ENCODE peak calls at places on chromosomes 3 and 15, in six cellular contexts. T is AG04450, V is A549, S is fibroblast of mammary gland, H is heart left ventricle, F is cardiac muscle cell. R is an unnamed sample.

GRCh38 chr3:59798372-59799086 is 748.7 kb upstream of the CFAP20DC start:
- DNase-seq in T (no peak), V (no peak), S (no peak), H (no peak), F (no peak), R (no peak)

GRCh38 chr3:128787256-128788253 is 61.6 kb downstream of the RAB7A start:
- DNase-seq in T (no peak), V (peak), S (peak), H (no peak), F (no peak), R (peak)

GRCh38 chr15:73386238-73386637 is 17.5 kb upstream of the HCN4 start:
- DNase-seq in T (no peak), V (no peak), S (no peak), H (no peak), F (no peak), R (no peak)

GRCh38 chr15:59636184-59636583 is 21.1 kb downstream of the GTF2A2 start:
- DNase-seq in T (no peak), V (no peak), S (no peak), H (no peak), F (no peak), R (no peak)

GRCh38 chr3:37462452-37462851 is 288.1 kb upstream of the LRRFIP2 start:
- DNase-seq in T (no peak), V (no peak), S (no peak), H (no peak), F (no peak), R (no peak)

GRCh38 chr15:87986786-87987185 is 269.8 kb downstream of the NTRK3 start:
- DNase-seq in T (no peak), V (no peak), S (no peak), H (no peak), F (no peak), R (no peak)

GRCh38 chr3:125023833-125024560 is 31.8 kb downstream of the HEG1 start:
- DNase-seq in T (no peak), V (no peak), S (no peak), H (no peak), F (no peak), R (no peak)

GRCh38 chr15:66138096-66138783 is 115.3 kb downstream of the MEGF11 start:
- DNase-seq in T (no peak), V (no peak), S (no peak), H (peak), F (peak), R (no peak)

GRCh38 chr3:193744822-193745684 is 152.0 kb downstream of the OPA1 start:
- DNase-seq in T (no peak), V (no peak), S (peak), H (no peak), F (peak), R (no peak)

GRCh38 chr15:41671656-41672636 is 11.7 kb downstream of the MGA start:
- DNase-seq in T (no peak), V (no peak), S (no peak), H (no peak), F (no peak), R (no peak)

GRCh38 chr3:72151465-72152238 is 366.7 kb upstream of the PROK2 start:
- DNase-seq in T (no peak), V (no peak), S (no peak), H (no peak), F (no peak), R (no peak)

GRCh38 chr15:44489464-44489863 is 47.5 kb upstream of the EIF3J start:
- DNase-seq in T (peak), V (peak), S (peak), H (no peak), F (no peak), R (peak)

GRCh38 chr15:62809106-62809967 is 233.2 kb upstream of the TPM1 start:
- DNase-seq in T (peak), V (no peak), S (peak), H (no peak), F (no peak), R (peak)

GRCh38 chr15:32706704-32707103 is 11.1 kb upstream of the GREM1 start:
- DNase-seq in T (no peak), V (no peak), S (peak), H (no peak), F (no peak), R (peak)

GRCh38 chr3:194078046-194078445 is 57.9 kb upstream of the HES1 start:
- DNase-seq in T (no peak), V (no peak), S (no peak), H (no peak), F (no peak), R (no peak)

GRCh38 chr3:123447749-123448502 is 964 bp downstream of the ADCY5 start:
- DNase-seq in T (no peak), V (no peak), S (no peak), H (no peak), F (peak), R (no peak)

GRCh38 chr3:4426782-4427344 is 40.2 kb downstream of the SUMF1 start:
- DNase-seq in T (peak), V (peak), S (peak), H (peak), F (peak), R (peak)

GRCh38 chr3:176755552-176755951 is 441.7 kb downstream of the TBL1XR1 start:
- DNase-seq in T (no peak), V (no peak), S (no peak), H (no peak), F (no peak), R (no peak)

GRCh38 chr3:24389108-24390090 is 105.3 kb downstream of the THRB start:
- DNase-seq in T (no peak), V (no peak), S (no peak), H (no peak), F (no peak), R (no peak)

GRCh38 chr15:86553116-86553515 is 473.4 kb downstream of the AGBL1 start:
- DNase-seq in T (no peak), V (peak), S (no peak), H (no peak), F (no peak), R (no peak)

GRCh38 chr3:139572847-139573672 is 33.5 kb upstream of the RBP1 start:
- DNase-seq in T (no peak), V (no peak), S (no peak), H (no peak), F (no peak), R (peak)

GRCh38 chr3:139227165-139227564 is 116.7 kb upstream of the MRPS22 start:
- DNase-seq in T (no peak), V (no peak), S (no peak), H (peak), F (peak), R (peak)

GRCh38 chr3:170700054-170700404 is 114.2 kb upstream of the SLC7A14 start:
- DNase-seq in T (no peak), V (no peak), S (no peak), H (no peak), F (no peak), R (no peak)

GRCh38 chr15:48861813-48862431 is 16.0 kb upstream of the EID1 start:
- DNase-seq in T (no peak), V (peak), S (peak), H (peak), F (peak), R (peak)

GRCh38 chr3:143184098-143184497 is 64.5 kb downstream of the CHST2 start:
- DNase-seq in T (no peak), V (no peak), S (no peak), H (no peak), F (no peak), R (no peak)

GRCh38 chr15:66472176-66472999 is 25.2 kb downstream of the SNAPC5 start:
- DNase-seq in T (no peak), V (no peak), S (peak), H (no peak), F (peak), R (peak)

GRCh38 chr3:31729573-31729972 is 196.8 kb downstream of the STT3B start:
- DNase-seq in T (no peak), V (peak), S (no peak), H (no peak), F (no peak), R (no peak)

GRCh38 chr3:45311327-45311726 is 77.0 kb upstream of the LARS2 start:
- DNase-seq in T (no peak), V (no peak), S (no peak), H (no peak), F (no peak), R (no peak)

GRCh38 chr3:50525987-50526386 is 22.6 kb upstream of the CACNA2D2 start:
- DNase-seq in T (no peak), V (peak), S (peak), H (no peak), F (peak), R (peak)

GRCh38 chr3:76134166-76134565 is 348.8 kb upstream of the ZNF717 start:
- DNase-seq in T (no peak), V (no peak), S (peak), H (no peak), F (no peak), R (no peak)

GRCh38 chr3:58776231-58776630 is 109.7 kb upstream of the FAM3D start:
- DNase-seq in T (no peak), V (peak), S (peak), H (no peak), F (no peak), R (no peak)

GRCh38 chr15:89912145-89912673 is 543 bp downstream of the ARPIN start:
- DNase-seq in T (no peak), V (peak), S (peak), H (peak), F (peak), R (peak)

GRCh38 chr15:100922192-100923040 is 3.3 kb downstream of the LRRK1 start:
- DNase-seq in T (no peak), V (no peak), S (no peak), H (no peak), F (no peak), R (no peak)

DNA sequence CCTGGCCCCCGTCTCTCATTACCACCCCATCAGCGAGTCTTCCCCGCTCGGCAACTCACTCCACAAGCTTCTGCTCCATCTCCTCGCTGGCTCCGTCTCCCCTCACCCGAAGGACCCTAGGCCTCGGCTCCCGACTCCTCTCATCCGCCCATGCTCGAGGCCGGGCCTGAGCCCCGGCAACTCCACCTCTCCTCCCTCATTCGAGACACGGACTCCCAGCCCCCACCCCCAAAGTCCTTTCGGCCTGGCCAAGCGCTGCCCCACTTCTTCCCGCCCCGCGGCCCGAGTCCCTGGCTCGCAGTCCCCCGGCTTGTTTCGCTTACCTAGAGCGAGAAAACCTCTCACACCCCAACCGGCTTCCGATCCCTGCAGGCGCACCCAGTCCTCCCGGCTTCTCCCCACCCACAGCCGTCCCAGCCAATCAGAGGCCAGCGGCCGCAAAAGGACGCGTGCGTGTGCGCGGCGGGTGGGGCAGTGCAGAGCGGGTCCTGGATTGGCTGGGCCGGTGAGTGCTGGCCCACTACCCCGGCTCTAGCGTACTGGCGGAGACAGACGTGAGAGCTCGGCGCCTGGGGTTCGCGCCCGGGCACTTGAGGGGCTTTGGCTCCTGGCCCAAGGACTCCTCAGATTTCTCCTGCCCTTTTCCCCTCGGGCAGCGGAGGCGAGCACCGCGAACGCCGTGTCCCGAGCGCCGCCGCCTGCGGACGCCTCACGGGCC is at the start of gene HIGD1A:
- DNase-seq in T (peak), V (peak), S (peak), H (peak), F (peak), R (peak)
- H3K4me3 ChIP-seq in T (peak), V (peak), S (peak), H (peak), F (peak), R (peak)

DNA sequence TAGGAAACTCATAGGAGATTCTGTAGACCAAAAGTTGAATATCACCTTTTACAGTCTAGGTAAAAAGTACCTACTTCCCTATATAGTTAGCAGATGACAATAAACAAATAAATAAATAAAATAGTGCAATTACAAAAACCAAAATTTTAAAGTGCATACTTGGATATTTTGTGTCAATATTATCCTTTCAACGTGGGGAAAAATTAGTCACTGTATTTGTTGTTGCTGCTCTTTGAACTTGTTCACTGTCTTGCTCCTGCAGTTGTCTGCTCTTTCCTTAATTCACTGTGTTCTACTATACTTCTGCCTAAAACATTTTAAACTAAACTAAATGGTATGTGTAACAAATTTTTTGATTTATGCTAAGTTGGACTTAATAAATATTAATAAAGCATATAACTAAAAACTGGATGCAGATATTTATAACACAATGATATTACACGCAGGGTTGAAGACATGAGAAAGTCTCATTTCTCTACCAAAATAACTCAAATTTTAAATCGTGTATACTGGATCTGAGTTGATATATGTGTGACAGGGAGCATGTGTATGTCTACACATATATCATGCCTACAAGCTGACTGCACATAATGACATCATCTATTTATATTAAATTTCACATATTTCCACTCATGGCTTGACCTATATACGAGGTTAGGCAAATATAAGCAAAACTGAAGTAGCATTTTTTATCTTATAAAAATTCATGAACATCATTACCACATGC is 888.8 kb downstream of the ROBO1 start:
- DNase-seq in T (no peak), V (no peak), S (no peak), H (no peak), F (no peak), R (no peak)
- TF ChIP-seq CTCF in T (no peak), V (no peak), S (no peak), H (no peak), F (no peak), R (no peak)

DNA sequence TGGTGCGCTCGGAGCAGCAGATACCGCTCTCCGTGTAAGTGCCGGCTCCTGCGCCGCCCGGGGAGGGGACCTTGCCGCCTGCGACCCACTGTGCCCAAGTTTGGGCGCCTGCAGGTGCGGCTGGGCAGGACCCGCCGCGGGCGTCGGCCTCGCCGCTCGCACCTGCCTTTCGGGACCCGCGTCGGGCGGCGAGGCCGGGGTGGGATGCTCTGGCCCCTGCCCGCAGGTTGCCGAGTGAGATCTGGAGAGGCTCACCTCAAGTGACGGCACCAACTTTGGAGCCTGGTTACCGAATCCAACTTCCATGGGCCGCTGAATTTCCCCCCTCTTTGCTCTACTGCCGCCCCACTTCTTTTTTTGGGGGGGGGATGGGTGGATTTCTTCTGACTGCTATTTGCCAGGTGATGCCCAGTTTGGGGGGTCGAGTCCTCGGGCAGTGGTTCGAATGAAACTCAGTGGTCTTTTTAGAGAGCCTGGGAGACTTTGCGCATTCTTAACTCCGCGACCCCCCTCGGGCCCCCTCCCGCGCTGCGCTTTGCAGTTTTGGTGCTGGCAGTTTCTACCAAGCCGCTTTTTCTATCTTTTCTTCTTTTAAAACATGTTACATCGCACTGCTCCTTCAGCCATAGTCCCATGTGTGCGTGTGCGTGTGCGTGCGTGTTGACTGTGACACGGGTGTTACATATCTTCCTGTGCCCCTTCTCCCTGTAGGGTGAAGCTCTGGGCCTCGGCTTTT is 618 bp downstream of the CACNA2D3 start:
- DNase-seq in T (no peak), V (no peak), S (no peak), H (no peak), F (no peak), R (no peak)
- H3K4me3 ChIP-seq in T (no peak), V (peak), S (no peak), H (peak), F (peak), R (no peak)

GRCh38 chr15:79919090-79919748 is 22.4 kb upstream of the MTHFS start:
- DNase-seq in T (no peak), V (no peak), S (no peak), H (no peak), F (no peak), R (no peak)

GRCh38 chr15:79914728-79915127 is 17.9 kb upstream of the MTHFS start:
- DNase-seq in T (no peak), V (no peak), S (no peak), H (no peak), F (no peak), R (no peak)

GRCh38 chr15:79916424-79916823 is 19.6 kb upstream of the MTHFS start:
- DNase-seq in T (no peak), V (no peak), S (no peak), H (no peak), F (no peak), R (no peak)

GRCh38 chr15:79919749-79920511 is 23.1 kb upstream of the MTHFS start:
- DNase-seq in T (no peak), V (no peak), S (no peak), H (no peak), F (no peak), R (no peak)

GRCh38 chr15:79918278-79918677 is 21.5 kb upstream of the MTHFS start:
- DNase-seq in T (no peak), V (no peak), S (no peak), H (no peak), F (no peak), R (no peak)
- TF ChIP-seq CTCF in T (no peak), V (no peak), S (no peak), H (no peak), F (no peak), R (no peak)

GRCh38 chr3:134281912-134282658 is 31.4 kb upstream of the RYK start:
- DNase-seq in T (no peak), V (no peak), S (no peak), H (no peak), F (no peak), R (no peak)
- H3K4me3 ChIP-seq in T (no peak), V (no peak), S (no peak), H (no peak), F (no peak), R (no peak)

GRCh38 chr15:78873796-78874761 is 1.4 kb downstream of the MORF4L1 start:
- DNase-seq in T (no peak), V (peak), S (peak), H (no peak), F (no peak), R (no peak)
- TF ChIP-seq CTCF in T (peak), V (peak), S (no peak), H (peak), F (no peak), R (no peak)

DNA sequence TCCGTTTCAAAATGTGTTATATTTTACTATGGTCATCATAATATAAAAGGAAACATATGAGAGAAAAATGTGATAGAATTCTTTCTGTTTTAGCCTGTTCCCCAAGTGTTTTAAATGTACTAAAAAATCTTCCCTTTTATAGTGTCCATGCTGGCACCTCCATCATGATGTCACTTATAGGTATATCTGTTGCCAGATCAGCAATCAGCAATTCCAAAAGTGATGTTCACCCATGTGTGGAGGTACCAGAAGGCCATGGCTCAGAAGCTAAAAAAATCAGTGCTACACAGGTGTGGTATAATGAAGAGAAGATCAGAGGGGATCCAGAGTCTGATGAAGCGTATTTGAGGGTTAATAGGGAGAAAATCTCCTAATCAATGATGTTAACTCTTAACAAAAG is 1.1 kb upstream of the GPR15 start:
- DNase-seq in T (no peak), V (no peak), S (no peak), H (no peak), F (no peak), R (no peak)
- H3K4me3 ChIP-seq in T (no peak), V (no peak), S (no peak), H (no peak), F (no peak), R (no peak)

GRCh38 chr15:84889313-84889990 is 5.0 kb downstream of the SLC28A1 start:
- DNase-seq in T (no peak), V (no peak), S (no peak), H (no peak), F (no peak), R (no peak)

GRCh38 chr15:84887928-84888327 is 3.5 kb downstream of the SLC28A1 start:
- DNase-seq in T (no peak), V (no peak), S (no peak), H (no peak), F (no peak), R (no peak)

GRCh38 chr15:84888639-84889038 is 4.2 kb downstream of the SLC28A1 start:
- DNase-seq in T (no peak), V (no peak), S (no peak), H (no peak), F (no peak), R (no peak)

GRCh38 chr15:84886211-84886983 is 1.9 kb downstream of the SLC28A1 start:
- DNase-seq in T (no peak), V (no peak), S (no peak), H (no peak), F (no peak), R (no peak)

GRCh38 chr15:84886984-84887299 is 2.5 kb downstream of the SLC28A1 start:
- DNase-seq in T (no peak), V (no peak), S (no peak), H (no peak), F (no peak), R (no peak)
- TF ChIP-seq CTCF in T (no peak), V (no peak), S (no peak), H (no peak), F (no peak), R (no peak)

DNA sequence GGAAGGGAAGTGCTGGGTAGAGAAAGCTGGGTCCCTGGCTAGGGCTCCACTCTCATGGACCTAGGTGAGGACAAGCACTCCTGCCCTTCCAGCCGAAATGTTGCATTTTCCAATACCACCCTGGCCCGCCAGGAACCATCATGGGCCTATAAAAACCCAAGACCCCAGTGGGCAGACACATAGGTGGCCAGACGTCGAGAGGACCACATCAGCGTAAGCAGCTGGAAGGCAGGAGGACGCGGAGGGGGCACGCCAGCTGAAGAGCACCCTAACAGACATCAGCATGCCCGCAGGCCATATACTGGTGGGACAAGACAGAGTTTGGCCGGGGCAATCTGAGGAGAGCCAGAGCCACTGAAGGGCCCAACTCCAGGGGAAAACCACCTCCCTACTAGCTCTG is 98.3 kb downstream of the GBE1 start:
- DNase-seq in T (no peak), V (no peak), S (no peak), H (no peak), F (no peak), R (no peak)
- H3K4me3 ChIP-seq in T (no peak), V (no peak), S (no peak), H (no peak), F (no peak), R (no peak)